ENCODE peak calls at places on chromosomes 3 and 15, in ten cellular contexts. A is Peyer's patch; X is Karpas-422; S is keratinocyte; B is CD8-positive, alpha-beta memory T cell; V is upper lobe of right lung; W is BJ; I is body of pancreas; T is tibial nerve; F is CD8-positive, alpha-beta T cell. N is an unnamed sample.

GRCh38 chr15:81929557-81929956 is 116.3 kb downstream of the MEX3B start:
- DNase-seq in A (no peak), X (no peak), S (no peak), B (no peak), V (no peak), W (no peak), I (no peak), T (no peak), F (no peak), N (no peak)

GRCh38 chr3:168330983-168331382 is 235.3 kb upstream of the GOLIM4 start:
- DNase-seq in A (no peak), X (no peak), S (no peak), B (no peak), V (no peak), W (no peak), I (no peak), T (no peak), F (no peak), N (no peak)

GRCh38 chr3:49388416-49388815 is 23.4 kb downstream of the RHOA start:
- DNase-seq in A (no peak), X (no peak), S (no peak), B (no peak), V (no peak), W (no peak), I (no peak), T (no peak), F (no peak), N (no peak)

GRCh38 chr15:51750186-51750585 is 1.2 kb upstream of the TMOD2 start:
- DNase-seq in A (no peak), X (peak), S (no peak), B (no peak), V (no peak), W (no peak), I (no peak), T (no peak), F (no peak), N (no peak)

GRCh38 chr15:90358124-90359033 is 6.3 kb downstream of the ZNF774 start:
- DNase-seq in A (no peak), X (peak), S (no peak), B (no peak), V (no peak), W (no peak), I (no peak), T (no peak), F (no peak), N (no peak)

GRCh38 chr3:143538577-143538981 is 309.7 kb downstream of the SLC9A9 start:
- DNase-seq in A (no peak), X (no peak), S (no peak), B (no peak), V (no peak), W (peak), I (no peak), T (no peak), F (no peak), N (no peak)

GRCh38 chr15:39594764-39595620 is 14.1 kb downstream of the THBS1 start:
- DNase-seq in A (no peak), X (no peak), S (peak), B (no peak), V (no peak), W (peak), I (no peak), T (no peak), F (no peak), N (no peak)

GRCh38 chr15:68783226-68784054 is 37.3 kb downstream of the ANP32A start:
- DNase-seq in A (peak), X (peak), S (no peak), B (peak), V (peak), W (no peak), I (peak), T (no peak), F (peak), N (peak)

GRCh38 chr15:97806731-97807130 is 153.8 kb upstream of the ARRDC4 start:
- DNase-seq in A (no peak), X (no peak), S (no peak), B (no peak), V (no peak), W (no peak), I (no peak), T (no peak), F (no peak), N (no peak)

GRCh38 chr3:134608957-134609525 is 41.8 kb downstream of the KY start:
- DNase-seq in A (peak), X (no peak), S (no peak), B (no peak), V (no peak), W (no peak), I (no peak), T (no peak), F (no peak), N (no peak)

GRCh38 chr3:30333143-30333542 is 273.3 kb upstream of the TGFBR2 start:
- DNase-seq in A (no peak), X (no peak), S (no peak), B (no peak), V (no peak), W (no peak), I (no peak), T (no peak), F (no peak), N (no peak)

GRCh38 chr3:40821316-40821715 is 296.6 kb downstream of the ZNF621 start:
- DNase-seq in A (no peak), X (no peak), S (no peak), B (no peak), V (no peak), W (no peak), I (no peak), T (no peak), F (no peak), N (no peak)

GRCh38 chr3:41158947-41159346 is 40.4 kb upstream of the CTNNB1 start:
- DNase-seq in A (peak), X (no peak), S (peak), B (no peak), V (no peak), W (no peak), I (peak), T (no peak), F (no peak), N (no peak)

GRCh38 chr3:164155386-164155785 is 922.9 kb downstream of the SI start:
- DNase-seq in A (no peak), X (no peak), S (no peak), B (no peak), V (no peak), W (no peak), I (no peak), T (no peak), F (no peak), N (no peak)

GRCh38 chr3:48186993-48187578 is 1.1 kb downstream of the CDC25A start:
- DNase-seq in A (no peak), X (no peak), S (no peak), B (no peak), V (no peak), W (no peak), I (no peak), T (no peak), F (no peak), N (no peak)

GRCh38 chr15:56763496-56763895 is 30.2 kb upstream of the ZNF280D start:
- DNase-seq in A (no peak), X (no peak), S (no peak), B (no peak), V (no peak), W (no peak), I (no peak), T (no peak), F (no peak), N (no peak)

GRCh38 chr3:55968331-55968730 is 481.2 kb upstream of the WNT5A start:
- DNase-seq in A (no peak), X (no peak), S (no peak), B (no peak), V (no peak), W (no peak), I (no peak), T (no peak), F (no peak), N (no peak)

GRCh38 chr3:48637305-48637704 is 2.0 kb upstream of the SLC26A6 start:
- DNase-seq in A (no peak), X (no peak), S (no peak), B (no peak), V (no peak), W (no peak), I (no peak), T (no peak), F (no peak), N (no peak)

GRCh38 chr3:37973250-37974054 is 17.1 kb upstream of the VILL start:
- DNase-seq in A (no peak), X (no peak), S (no peak), B (no peak), V (no peak), W (no peak), I (no peak), T (no peak), F (no peak), N (no peak)

GRCh38 chr3:15303216-15303615 is 29.2 kb downstream of the SH3BP5 start:
- DNase-seq in A (peak), X (no peak), S (no peak), B (no peak), V (no peak), W (no peak), I (no peak), T (no peak), F (no peak), N (no peak)

GRCh38 chr3:156532730-156533129 is 22.2 kb downstream of the SSR3 start:
- DNase-seq in A (no peak), X (no peak), S (no peak), B (no peak), V (no peak), W (no peak), I (no peak), T (no peak), F (no peak), N (no peak)

GRCh38 chr3:12661926-12662592 is 1.9 kb downstream of the RAF1 start:
- DNase-seq in A (peak), X (no peak), S (no peak), B (no peak), V (no peak), W (no peak), I (no peak), T (no peak), F (no peak), N (peak)

GRCh38 chr3:142623209-142623608 is 27.0 kb downstream of the PLS1 start:
- DNase-seq in A (no peak), X (no peak), S (no peak), B (no peak), V (no peak), W (no peak), I (no peak), T (no peak), F (no peak), N (no peak)

DNA sequence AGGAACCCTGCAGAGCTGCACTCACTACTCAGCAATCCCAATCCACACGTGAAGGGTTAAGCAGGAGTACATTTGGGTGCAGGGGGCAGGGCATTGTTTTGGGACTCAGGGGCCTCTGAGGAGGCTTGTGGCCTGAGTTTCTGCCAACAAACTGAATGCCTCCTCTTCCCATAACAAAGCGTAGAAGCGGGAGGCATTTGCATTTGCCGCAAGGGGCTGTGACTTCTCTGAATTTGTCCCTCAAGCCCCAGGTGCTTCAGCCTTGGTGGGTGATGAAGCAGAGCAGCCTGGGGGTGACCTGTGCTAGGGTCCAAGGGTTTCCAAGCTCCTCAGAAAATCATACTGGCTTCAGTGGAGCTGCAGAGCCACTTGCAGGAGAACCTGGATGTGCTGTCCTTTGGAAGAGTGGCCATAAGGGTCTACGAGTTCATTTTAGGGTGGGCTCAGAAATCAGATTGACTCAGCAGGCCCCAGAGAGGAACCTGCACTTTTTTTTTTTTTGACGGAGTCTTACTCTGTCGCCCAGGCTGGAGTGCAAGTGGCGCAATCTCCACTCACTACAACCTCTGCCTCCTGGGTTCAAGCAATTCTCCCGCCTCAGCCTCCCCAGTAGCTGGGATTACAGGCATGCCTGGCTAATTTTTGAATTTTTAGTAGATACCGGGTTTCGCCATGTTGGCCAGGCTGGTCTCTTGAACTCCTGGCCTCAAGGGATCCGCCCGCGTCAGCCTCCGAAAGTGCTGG is 1.4 kb upstream of the RPSA start:
- DNase-seq in A (no peak), X (no peak), S (no peak), B (no peak), V (no peak), W (no peak), I (no peak), T (no peak), F (no peak), N (no peak)
- H3K4me3 ChIP-seq in A (no peak), X (peak), S (no peak), B (no peak), V (peak), W (no peak), I (no peak), T (no peak), F (no peak), N (no peak)

DNA sequence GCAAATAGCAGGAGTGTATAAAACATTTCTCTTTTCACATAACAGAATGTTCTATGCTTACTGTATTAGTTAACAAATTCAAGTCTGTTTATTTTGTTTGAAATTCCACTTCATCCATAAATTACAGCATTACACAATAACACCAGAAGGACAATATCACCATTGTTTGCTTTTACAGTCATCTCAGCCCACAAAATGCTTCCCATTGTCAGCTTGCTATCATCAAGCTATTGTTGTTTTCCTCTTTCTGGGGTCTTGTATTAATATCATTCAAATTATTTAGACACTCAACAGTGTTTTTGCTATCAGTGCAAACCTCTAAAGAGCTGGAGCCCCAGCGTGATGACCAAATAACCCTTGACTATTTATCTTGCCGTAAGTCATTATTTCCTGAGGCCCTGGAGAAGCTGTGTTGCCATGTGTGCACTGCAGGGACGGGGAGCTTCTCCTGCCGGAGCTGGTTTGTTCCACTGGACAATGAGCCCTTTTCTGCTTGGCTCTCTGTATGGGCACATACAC is 1.1 kb downstream of the SAMMSON start:
- DNase-seq in A (no peak), X (no peak), S (no peak), B (no peak), V (no peak), W (no peak), I (no peak), T (no peak), F (no peak), N (no peak)
- H3K4me3 ChIP-seq in A (no peak), X (no peak), S (no peak), B (no peak), V (no peak), W (no peak), I (no peak), T (no peak), F (no peak), N (no peak)

GRCh38 chr3:172063456-172064432 is 24.4 kb downstream of the FNDC3B start:
- DNase-seq in A (no peak), X (no peak), S (no peak), B (no peak), V (no peak), W (no peak), I (no peak), T (no peak), F (no peak), N (no peak)
- H3K4me3 ChIP-seq in A (no peak), X (no peak), S (no peak), B (no peak), V (no peak), W (no peak), I (no peak), T (no peak), F (no peak), N (no peak)

GRCh38 chr3:100588251-100588650 is 21.1 kb upstream of the ADGRG7 start:
- DNase-seq in A (no peak), X (no peak), S (no peak), B (no peak), V (no peak), W (no peak), I (no peak), T (no peak), F (no peak), N (no peak)

GRCh38 chr3:100590114-100590839 is 19.1 kb upstream of the ADGRG7 start:
- DNase-seq in A (peak), X (peak), S (peak), B (peak), V (no peak), W (peak), I (peak), T (peak), F (peak), N (peak)

GRCh38 chr3:100591411-100591810 is 18.0 kb upstream of the ADGRG7 start:
- DNase-seq in A (no peak), X (no peak), S (no peak), B (no peak), V (no peak), W (no peak), I (no peak), T (no peak), F (no peak), N (no peak)

GRCh38 chr3:100590840-100591147 is 18.6 kb upstream of the ADGRG7 start:
- DNase-seq in A (no peak), X (no peak), S (no peak), B (no peak), V (no peak), W (no peak), I (no peak), T (no peak), F (no peak), N (no peak)

GRCh38 chr3:100586832-100587231 is 22.6 kb upstream of the ADGRG7 start:
- DNase-seq in A (no peak), X (no peak), S (no peak), B (no peak), V (no peak), W (no peak), I (no peak), T (no peak), F (no peak), N (no peak)
- H3K4me3 ChIP-seq in A (no peak), X (no peak), S (no peak), B (no peak), V (no peak), W (no peak), I (no peak), T (no peak), F (no peak), N (no peak)

DNA sequence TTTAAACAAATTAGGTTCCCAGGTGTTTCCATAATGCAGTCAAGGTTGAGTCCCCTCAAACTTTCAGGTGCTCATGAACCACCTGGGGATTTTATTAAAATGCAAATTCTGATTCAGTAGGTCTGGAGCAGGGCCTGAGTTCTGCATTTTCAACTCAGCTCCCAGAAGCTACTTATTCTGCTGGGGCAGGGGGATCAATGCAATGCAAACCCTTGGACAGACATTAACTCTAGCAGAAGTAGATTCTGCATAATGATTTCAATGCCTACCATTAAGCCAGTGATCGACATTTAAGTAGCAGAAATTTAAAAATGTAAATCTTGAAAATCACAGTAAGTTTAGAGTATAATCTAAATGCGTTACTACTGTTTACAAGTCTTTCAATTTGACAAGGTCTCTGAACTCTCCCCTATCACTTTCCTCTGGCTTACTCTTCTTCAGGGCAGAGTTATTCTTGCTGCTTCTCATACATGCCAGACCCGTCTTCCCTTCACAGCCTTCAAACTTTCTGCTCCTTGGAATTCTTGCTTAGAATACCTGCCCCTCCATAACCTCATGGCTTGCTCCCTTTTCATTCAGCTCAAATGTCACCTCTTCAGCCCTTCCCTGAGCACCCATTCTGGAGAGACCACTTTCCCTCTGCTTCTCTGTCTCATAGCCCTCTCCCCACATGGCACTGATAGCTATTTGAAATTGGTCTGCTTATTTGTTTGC is 19.3 kb upstream of the DPPA4 start:
- DNase-seq in A (no peak), X (no peak), S (no peak), B (no peak), V (no peak), W (no peak), I (no peak), T (no peak), F (no peak), N (no peak)
- H3K4me3 ChIP-seq in A (no peak), X (no peak), S (no peak), B (no peak), V (no peak), W (no peak), I (no peak), T (no peak), F (no peak), N (no peak)

DNA sequence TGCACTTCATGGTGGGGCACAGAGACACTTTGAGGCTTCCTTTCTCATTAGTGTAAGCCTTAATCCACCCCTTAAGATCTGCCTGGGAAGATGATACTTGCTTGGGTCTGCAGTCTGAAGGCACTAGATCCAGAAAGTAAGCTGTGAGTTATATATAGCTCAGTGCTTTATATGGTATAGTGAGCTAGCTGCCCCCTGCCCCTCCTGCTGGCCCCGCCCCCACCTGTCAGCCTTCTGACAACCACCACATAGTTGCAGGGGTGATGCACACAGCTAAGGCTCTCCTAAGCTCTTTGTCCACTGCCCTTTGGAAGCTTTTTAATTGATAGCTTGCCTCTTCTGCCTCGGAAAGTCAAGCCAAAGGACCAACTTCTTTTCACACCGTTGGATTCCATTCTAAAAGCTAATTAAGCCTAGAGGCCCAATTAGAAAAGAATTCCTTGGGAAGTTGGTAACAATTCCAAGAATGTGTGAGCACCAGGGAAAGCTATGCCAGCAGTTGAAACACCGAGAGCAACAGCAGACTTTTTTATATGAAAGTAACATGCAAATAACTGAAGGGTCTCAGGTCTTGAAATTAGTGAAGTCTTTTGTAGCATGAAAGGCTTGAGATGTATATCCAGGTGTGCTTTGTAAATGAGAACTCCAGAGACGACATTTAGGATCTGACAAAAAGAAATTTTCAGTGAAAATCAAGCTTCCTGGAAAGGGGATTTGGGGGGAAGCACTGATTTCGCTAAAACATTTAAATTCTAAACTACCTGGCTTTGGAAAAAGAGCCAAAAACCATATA is 2.3 kb downstream of the TPM1 start:
- DNase-seq in A (no peak), X (no peak), S (no peak), B (no peak), V (no peak), W (no peak), I (no peak), T (no peak), F (no peak), N (no peak)
- H3K4me3 ChIP-seq in A (peak), X (no peak), S (peak), B (no peak), V (peak), W (peak), I (peak), T (peak), F (no peak), N (no peak)

DNA sequence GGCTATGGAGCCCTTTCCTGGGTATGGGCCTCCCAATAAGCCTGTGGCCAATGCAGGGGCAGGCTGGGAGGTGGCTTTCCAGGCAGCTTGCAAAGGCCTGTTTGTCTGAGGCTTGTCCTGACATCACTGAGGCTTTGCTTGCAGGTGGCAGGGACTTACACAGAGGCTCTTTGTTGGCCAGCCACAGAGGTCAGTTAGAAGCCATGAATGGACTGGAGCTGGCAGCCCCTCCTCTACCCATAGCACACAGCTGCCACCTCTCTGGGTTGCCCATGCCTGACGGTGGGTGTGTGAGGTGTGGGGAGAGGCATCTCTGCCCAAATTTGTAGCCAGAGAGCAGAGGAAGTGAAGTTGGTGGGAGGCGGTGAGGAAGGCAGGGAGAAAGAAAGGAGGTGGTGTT is 17.1 kb downstream of the LIMD1 start:
- DNase-seq in A (no peak), X (no peak), S (no peak), B (no peak), V (no peak), W (no peak), I (no peak), T (no peak), F (no peak), N (no peak)
- H3K4me3 ChIP-seq in A (no peak), X (no peak), S (no peak), B (no peak), V (no peak), W (no peak), I (no peak), T (no peak), F (no peak), N (no peak)

N was measured in thyroid gland.